ENCODE peak calls at places on chromosome 15, in seven cellular contexts. One of them, this sample, is unnamed.

GRCh38 chr15:65952425-65953053 is 83.2 kb downstream of the RAB11A start:
- DNase-seq in T follicular helper cell: no peak
- DNase-seq in midbrain: no peak
- DNase-seq in left colon: no peak
- DNase-seq in fibroblast of mammary gland: peak; percentile 59
- DNase-seq in T-helper 9 cell: no peak
- DNase-seq in left lung: no peak
- DNase-seq in this sample: peak; percentile 55

GRCh38 chr15:61839541-61839940 is 220.7 kb downstream of the VPS13C start:
- DNase-seq in T follicular helper cell: no peak
- DNase-seq in midbrain: no peak
- DNase-seq in left colon: no peak
- DNase-seq in fibroblast of mammary gland: no peak
- DNase-seq in T-helper 9 cell: no peak
- DNase-seq in left lung: no peak
- DNase-seq in this sample: no peak

GRCh38 chr15:40894689-40895308 is 549 bp downstream of the VPS18 start:
- DNase-seq in T follicular helper cell: peak; percentile 37
- DNase-seq in midbrain: no peak
- DNase-seq in left colon: peak; percentile 58
- DNase-seq in fibroblast of mammary gland: peak; percentile 80
- DNase-seq in T-helper 9 cell: peak; percentile 43
- DNase-seq in left lung: peak; percentile 56
- DNase-seq in this sample: peak; percentile 82

GRCh38 chr15:95875141-95875643 is 455.3 kb upstream of the NR2F2 start:
- DNase-seq in T follicular helper cell: no peak
- DNase-seq in midbrain: no peak
- DNase-seq in left colon: no peak
- DNase-seq in fibroblast of mammary gland: peak; percentile 74
- DNase-seq in T-helper 9 cell: no peak
- DNase-seq in left lung: no peak
- DNase-seq in this sample: no peak

GRCh38 chr15:98965597-98965996 is 42.0 kb downstream of the PGPEP1L start:
- DNase-seq in T follicular helper cell: no peak
- DNase-seq in midbrain: no peak
- DNase-seq in left colon: no peak
- DNase-seq in fibroblast of mammary gland: no peak
- DNase-seq in T-helper 9 cell: no peak
- DNase-seq in left lung: no peak
- DNase-seq in this sample: no peak

GRCh38 chr15:67839358-67839928 is 402 bp downstream of the RNU6-1 start:
- DNase-seq in T follicular helper cell: no peak
- DNase-seq in midbrain: peak; percentile 39
- DNase-seq in left colon: no peak
- DNase-seq in fibroblast of mammary gland: peak; percentile 54
- DNase-seq in T-helper 9 cell: no peak
- DNase-seq in left lung: no peak
- DNase-seq in this sample: peak; percentile 80

GRCh38 chr15:73796266-73796939 is 43.3 kb upstream of the INSYN1 start:
- DNase-seq in T follicular helper cell: no peak
- DNase-seq in midbrain: peak; percentile 8
- DNase-seq in left colon: no peak
- DNase-seq in fibroblast of mammary gland: no peak
- DNase-seq in T-helper 9 cell: no peak
- DNase-seq in left lung: no peak
- DNase-seq in this sample: no peak

GRCh38 chr15:66588537-66588936 is 22.7 kb upstream of the LCTL start:
- DNase-seq in T follicular helper cell: no peak
- DNase-seq in midbrain: no peak
- DNase-seq in left colon: no peak
- DNase-seq in fibroblast of mammary gland: no peak
- DNase-seq in T-helper 9 cell: no peak
- DNase-seq in left lung: no peak
- DNase-seq in this sample: no peak

GRCh38 chr15:89826671-89827655 is 12.3 kb upstream of the ANPEP start:
- DNase-seq in T follicular helper cell: no peak
- DNase-seq in midbrain: no peak
- DNase-seq in left colon: no peak
- DNase-seq in fibroblast of mammary gland: no peak
- DNase-seq in T-helper 9 cell: no peak
- DNase-seq in left lung: no peak
- DNase-seq in this sample: no peak

GRCh38 chr15:66706225-66706732 is 4.2 kb downstream of the SMAD6 start:
- DNase-seq in T follicular helper cell: no peak
- DNase-seq in midbrain: no peak
- DNase-seq in left colon: peak; percentile 27
- DNase-seq in fibroblast of mammary gland: no peak
- DNase-seq in T-helper 9 cell: no peak
- DNase-seq in left lung: no peak
- DNase-seq in this sample: no peak

GRCh38 chr15:70030851-70031645 is 66.7 kb downstream of the TLE3 start:
- DNase-seq in T follicular helper cell: no peak
- DNase-seq in midbrain: no peak
- DNase-seq in left colon: no peak
- DNase-seq in fibroblast of mammary gland: no peak
- DNase-seq in T-helper 9 cell: no peak
- DNase-seq in left lung: no peak
- DNase-seq in this sample: no peak

GRCh38 chr15:43913941-43914340 is 87.1 kb downstream of the WDR76 start:
- DNase-seq in T follicular helper cell: no peak
- DNase-seq in midbrain: no peak
- DNase-seq in left colon: no peak
- DNase-seq in fibroblast of mammary gland: peak; percentile 35
- DNase-seq in T-helper 9 cell: no peak
- DNase-seq in left lung: no peak
- DNase-seq in this sample: no peak

GRCh38 chr15:64311566-64311965 is 44.4 kb downstream of the CSNK1G1 start:
- DNase-seq in T follicular helper cell: no peak
- DNase-seq in midbrain: no peak
- DNase-seq in left colon: no peak
- DNase-seq in fibroblast of mammary gland: no peak
- DNase-seq in T-helper 9 cell: no peak
- DNase-seq in left lung: no peak
- DNase-seq in this sample: no peak

GRCh38 chr15:32747886-32748285 is 30.1 kb downstream of the GREM1 start:
- DNase-seq in T follicular helper cell: no peak
- DNase-seq in midbrain: no peak
- DNase-seq in left colon: no peak
- DNase-seq in fibroblast of mammary gland: peak; percentile 37
- DNase-seq in T-helper 9 cell: no peak
- DNase-seq in left lung: no peak
- DNase-seq in this sample: no peak

GRCh38 chr15:75043509-75044257 is 20.3 kb downstream of the PPCDC start:
- DNase-seq in T follicular helper cell: no peak
- DNase-seq in midbrain: peak; percentile 93
- DNase-seq in left colon: peak; percentile 93
- DNase-seq in fibroblast of mammary gland: peak; percentile 100
- DNase-seq in T-helper 9 cell: no peak
- DNase-seq in left lung: peak; percentile 97
- DNase-seq in this sample: peak; percentile 99

GRCh38 chr15:57284535-57284934 is 91.8 kb upstream of the CGNL1 start:
- DNase-seq in T follicular helper cell: no peak
- DNase-seq in midbrain: no peak
- DNase-seq in left colon: no peak
- DNase-seq in fibroblast of mammary gland: no peak
- DNase-seq in T-helper 9 cell: no peak
- DNase-seq in left lung: no peak
- DNase-seq in this sample: no peak

GRCh38 chr15:78147566-78147965 is 1.6 kb upstream of the IDH3A start:
- DNase-seq in T follicular helper cell: no peak
- DNase-seq in midbrain: no peak
- DNase-seq in left colon: no peak
- DNase-seq in fibroblast of mammary gland: no peak
- DNase-seq in T-helper 9 cell: no peak
- DNase-seq in left lung: no peak
- DNase-seq in this sample: no peak

GRCh38 chr15:70094690-70095311 is 2.9 kb downstream of the TLE3 start:
- DNase-seq in T follicular helper cell: no peak
- DNase-seq in midbrain: peak; percentile 19
- DNase-seq in left colon: no peak
- DNase-seq in fibroblast of mammary gland: no peak
- DNase-seq in T-helper 9 cell: no peak
- DNase-seq in left lung: no peak
- DNase-seq in this sample: no peak

GRCh38 chr15:43249699-43250203 is 17.0 kb downstream of the TGM5 start:
- DNase-seq in T follicular helper cell: no peak
- DNase-seq in midbrain: no peak
- DNase-seq in left colon: no peak
- DNase-seq in fibroblast of mammary gland: peak; percentile 60
- DNase-seq in T-helper 9 cell: no peak
- DNase-seq in left lung: no peak
- DNase-seq in this sample: peak; percentile 82

GRCh38 chr15:35999211-35999610 is 453.2 kb upstream of the DPH6 start:
- DNase-seq in T follicular helper cell: no peak
- DNase-seq in midbrain: no peak
- DNase-seq in left colon: no peak
- DNase-seq in fibroblast of mammary gland: no peak
- DNase-seq in T-helper 9 cell: no peak
- DNase-seq in left lung: no peak
- DNase-seq in this sample: no peak

GRCh38 chr15:48447657-48448056 is 116.4 kb downstream of the DUT start:
- DNase-seq in T follicular helper cell: no peak
- DNase-seq in midbrain: no peak
- DNase-seq in left colon: no peak
- DNase-seq in fibroblast of mammary gland: peak; percentile 92
- DNase-seq in T-helper 9 cell: no peak
- DNase-seq in left lung: no peak
- DNase-seq in this sample: no peak

GRCh38 chr15:64865998-64866520 is 24.3 kb downstream of the PLEKHO2 start:
- DNase-seq in T follicular helper cell: no peak
- DNase-seq in midbrain: peak; percentile 73
- DNase-seq in left colon: no peak
- DNase-seq in fibroblast of mammary gland: peak; percentile 75
- DNase-seq in T-helper 9 cell: no peak
- DNase-seq in left lung: no peak
- DNase-seq in this sample: peak; percentile 95

GRCh38 chr15:99074446-99074845 is 30.4 kb upstream of the SYNM start:
- DNase-seq in T follicular helper cell: no peak
- DNase-seq in midbrain: no peak
- DNase-seq in left colon: no peak
- DNase-seq in fibroblast of mammary gland: no peak
- DNase-seq in T-helper 9 cell: no peak
- DNase-seq in left lung: no peak
- DNase-seq in this sample: no peak

GRCh38 chr15:35115155-35115725 is 30.1 kb upstream of the NANOGP8 start:
- DNase-seq in T follicular helper cell: no peak
- DNase-seq in midbrain: no peak
- DNase-seq in left colon: no peak
- DNase-seq in fibroblast of mammary gland: peak; percentile 26
- DNase-seq in T-helper 9 cell: no peak
- DNase-seq in left lung: no peak
- DNase-seq in this sample: no peak

GRCh38 chr15:70273808-70274207 is 176.1 kb upstream of the TLE3 start:
- DNase-seq in T follicular helper cell: no peak
- DNase-seq in midbrain: no peak
- DNase-seq in left colon: no peak
- DNase-seq in fibroblast of mammary gland: no peak
- DNase-seq in T-helper 9 cell: no peak
- DNase-seq in left lung: no peak
- DNase-seq in this sample: no peak

GRCh38 chr15:58870451-58870850 is 63.0 kb downstream of the SLTM start:
- DNase-seq in T follicular helper cell: no peak
- DNase-seq in midbrain: no peak
- DNase-seq in left colon: no peak
- DNase-seq in fibroblast of mammary gland: peak; percentile 70
- DNase-seq in T-helper 9 cell: no peak
- DNase-seq in left lung: no peak
- DNase-seq in this sample: no peak

GRCh38 chr15:57932348-57932747 is 133.2 kb downstream of the ALDH1A2 start:
- DNase-seq in T follicular helper cell: no peak
- DNase-seq in midbrain: no peak
- DNase-seq in left colon: no peak
- DNase-seq in fibroblast of mammary gland: no peak
- DNase-seq in T-helper 9 cell: no peak
- DNase-seq in left lung: no peak
- DNase-seq in this sample: no peak

GRCh38 chr15:94193906-94194305 is 37.5 kb upstream of the MCTP2 start:
- DNase-seq in T follicular helper cell: no peak
- DNase-seq in midbrain: no peak
- DNase-seq in left colon: no peak
- DNase-seq in fibroblast of mammary gland: no peak
- DNase-seq in T-helper 9 cell: no peak
- DNase-seq in left lung: no peak
- DNase-seq in this sample: no peak

GRCh38 chr15:76286231-76286879 is 24.9 kb downstream of the ETFA start:
- DNase-seq in T follicular helper cell: no peak
- DNase-seq in midbrain: no peak
- DNase-seq in left colon: no peak
- DNase-seq in fibroblast of mammary gland: peak; percentile 12
- DNase-seq in T-helper 9 cell: no peak
- DNase-seq in left lung: no peak
- DNase-seq in this sample: no peak

GRCh38 chr15:80611543-80612080 is 83.5 kb upstream of the ABHD17C start:
- DNase-seq in T follicular helper cell: no peak
- DNase-seq in midbrain: no peak
- DNase-seq in left colon: no peak
- DNase-seq in fibroblast of mammary gland: no peak
- DNase-seq in T-helper 9 cell: no peak
- DNase-seq in left lung: no peak
- DNase-seq in this sample: no peak

GRCh38 chr15:31605467-31605931 is 278.9 kb downstream of the KLF13 start:
- DNase-seq in T follicular helper cell: no peak
- DNase-seq in midbrain: peak; percentile 26
- DNase-seq in left colon: no peak
- DNase-seq in fibroblast of mammary gland: peak; percentile 25
- DNase-seq in T-helper 9 cell: no peak
- DNase-seq in left lung: no peak
- DNase-seq in this sample: peak; percentile 63

This sample was measured in SJSA1.